ENCODE peak calls at places on chromosomes 11 and 22, in eight cellular contexts. N is NCI-H1694 treated with DMSO at 0.1 percent for 48 hours; Q is HT1080; L is aorta; E is AG08395; Y is HAP-1; O is stimulated activated CD4-positive, alpha-beta T cell treated with anti-CD3 and anti-CD28 coated beads, Interleukin-12 subunit alpha, Interleukin-12 subunit beta, amount 100 ng/mL, for 4 hours; I is midbrain. V is an unnamed sample.

GRCh38 chr11:61701298-61701993 is 21.3 kb downstream of the DAGLA start:
- DNase-seq in N (peak; percentile 70), Q (peak; percentile 45), L (no peak), E (no peak), Y (peak; percentile 19), O (no peak), I (peak; percentile 10), V (peak; percentile 56)

GRCh38 chr22:44876921-44877320 is 124.5 kb downstream of the ARHGAP8 start:
- DNase-seq in N (no peak), Q (no peak), L (no peak), E (no peak), Y (no peak), O (no peak), I (no peak), V (no peak)

GRCh38 chr11:81255905-81256304 is 1477.8 kb downstream of the FAM181B start:
- DNase-seq in N (no peak), Q (no peak), L (no peak), E (no peak), Y (no peak), O (no peak), I (no peak), V (no peak)

GRCh38 chr11:44866301-44866700 is 84.4 kb downstream of the TP53I11 start:
- DNase-seq in N (no peak), Q (no peak), L (no peak), E (no peak), Y (no peak), O (no peak), I (no peak), V (no peak)

GRCh38 chr11:32052218-32052617 is 38.7 kb upstream of the RCN1 start:
- DNase-seq in N (peak; percentile 74), Q (peak; percentile 52), L (peak; percentile 54), E (peak; percentile 68), Y (peak; percentile 35), O (peak; percentile 39), I (peak; percentile 82), V (peak; percentile 69)

GRCh38 chr11:65351511-65351910 is 3.0 kb upstream of the TIGD3 start:
- DNase-seq in N (no peak), Q (no peak), L (no peak), E (no peak), Y (no peak), O (no peak), I (no peak), V (no peak)

GRCh38 chr22:39306456-39307361 is 12.7 kb downstream of the RPL3 start:
- DNase-seq in N (peak; percentile 19), Q (no peak), L (peak; percentile 71), E (no peak), Y (no peak), O (peak; percentile 45), I (no peak), V (no peak)

GRCh38 chr11:126378763-126379162 is 23.3 kb downstream of the ST3GAL4 start:
- DNase-seq in N (no peak), Q (no peak), L (peak; percentile 9), E (no peak), Y (no peak), O (no peak), I (no peak), V (no peak)

V was measured in glutamatergic neuron.